ENCODE peak calls at places on chromosomes 7 and 10, in ten cellular contexts. I is heart left ventricle; E is lung microvascular endothelial cell; U is AG04450; J is germinal center; D is iris pigment epithelial cell; T is stimulated activated CD8-positive, alpha-beta memory T cell treated with anti-CD3 and anti-CD28 coated beads, Interleukin-12 subunit alpha, Interleukin-12 subunit beta, amount 100 ng/mL, for 4 hours; V is left ventricle myocardium inferior; Q is T-helper 9 cell; Z is A172. H is an unnamed sample.
A peak's percentile ranks its signal among the peaks of the same experiment; 100 is the strongest.

GRCh38 chr7:120554960-120555571 is 282.1 kb downstream of the KCND2 start:
- DNase-seq in I (no peak), E (peak; percentile 78), U (peak; percentile 11), J (peak; percentile 5), D (peak; percentile 65), T (no peak), V (no peak), Q (no peak), Z (peak; percentile 70), H (peak; percentile 16)

GRCh38 chr10:58971806-58972491 is 204.5 kb upstream of the PHYHIPL start:
- DNase-seq in I (no peak), E (no peak), U (no peak), J (no peak), D (no peak), T (no peak), V (no peak), Q (no peak), Z (no peak), H (no peak)

GRCh38 chr7:2239242-2239641 is 2.8 kb downstream of the MRM2 start:
- DNase-seq in I (no peak), E (no peak), U (no peak), J (no peak), D (no peak), T (no peak), V (no peak), Q (no peak), Z (no peak), H (no peak)

GRCh38 chr7:24717694-24718320 is 39.5 kb downstream of the GSDME start:
- DNase-seq in I (no peak), E (no peak), U (no peak), J (no peak), D (no peak), T (no peak), V (no peak), Q (no peak), Z (no peak), H (no peak)

GRCh38 chr7:142482899-142483658 is 225.2 kb upstream of the PRSS58 start:
- DNase-seq in I (no peak), E (peak; percentile 69), U (no peak), J (peak; percentile 16), D (peak; percentile 62), T (no peak), V (no peak), Q (peak; percentile 38), Z (peak; percentile 37), H (peak; percentile 51)

GRCh38 chr7:69934475-69934903 is 336.2 kb downstream of the AUTS2 start:
- DNase-seq in I (no peak), E (no peak), U (no peak), J (no peak), D (no peak), T (no peak), V (no peak), Q (no peak), Z (no peak), H (no peak)

GRCh38 chr10:100297242-100297641 is 10.8 kb upstream of the BLOC1S2 start:
- DNase-seq in I (no peak), E (no peak), U (no peak), J (no peak), D (no peak), T (no peak), V (no peak), Q (no peak), Z (no peak), H (no peak)

GRCh38 chr7:130489140-130489967 is 2.5 kb upstream of the MEST start:
- DNase-seq in I (no peak), E (no peak), U (no peak), J (no peak), D (peak; percentile 94), T (no peak), V (no peak), Q (no peak), Z (peak; percentile 92), H (no peak)

GRCh38 chr10:74542077-74542476 is 284.3 kb upstream of the KAT6B start:
- DNase-seq in I (no peak), E (no peak), U (peak; percentile 57), J (no peak), D (peak; percentile 98), T (no peak), V (no peak), Q (no peak), Z (no peak), H (no peak)

GRCh38 chr10:49381111-49381900 is 14.6 kb downstream of the DRGX start:
- DNase-seq in I (no peak), E (no peak), U (no peak), J (no peak), D (no peak), T (no peak), V (no peak), Q (no peak), Z (no peak), H (no peak)